ENCODE peak calls at places on chromosomes 7 and 10, in eight cellular contexts. V is COR-L47, M is LoVo, B is SK-N-SH, P is cardiac fibroblast, I is ACHN, K is GM13977, O is HEK293T. Y is an unnamed sample.
A peak's percentile ranks its signal among the peaks of the same experiment; 100 is the strongest.

GRCh38 chr7:70588610-70589009 is 543.3 kb upstream of the GALNT17 start:
- DNase-seq in V (no peak), M (no peak), B (no peak), P (no peak), I (no peak), K (no peak), O (no peak), Y (no peak)

GRCh38 chr10:132167041-132167674 is 19.6 kb upstream of the DPYSL4 start:
- DNase-seq in V (no peak), M (no peak), B (no peak), P (no peak), I (no peak), K (no peak), O (no peak), Y (no peak)

GRCh38 chr7:96676901-96677300 is 32.7 kb downstream of the SEM1 start:
- DNase-seq in V (no peak), M (no peak), B (no peak), P (no peak), I (no peak), K (no peak), O (no peak), Y (no peak)

GRCh38 chr7:2175514-2175913 is 57.2 kb downstream of the MAD1L1 start:
- DNase-seq in V (no peak), M (peak; percentile 69), B (peak; percentile 81), P (peak; percentile 97), I (peak; percentile 90), K (no peak), O (no peak), Y (no peak)

GRCh38 chr7:38451840-38452239 is 178.4 kb upstream of the TARP start:
- DNase-seq in V (peak; percentile 39), M (no peak), B (peak; percentile 36), P (peak; percentile 70), I (peak; percentile 57), K (peak; percentile 18), O (peak; percentile 31), Y (peak; percentile 11)

GRCh38 chr10:10613654-10614244 is 403.9 kb upstream of the CELF2 start:
- DNase-seq in V (no peak), M (no peak), B (no peak), P (peak; percentile 39), I (no peak), K (no peak), O (no peak), Y (no peak)

GRCh38 chr7:151085691-151086620 is at the start of gene AGAP3:
- DNase-seq in V (peak; percentile 91), M (peak; percentile 86), B (peak; percentile 99), P (peak; percentile 81), I (peak; percentile 85), K (peak; percentile 95), O (peak; percentile 94), Y (peak; percentile 97)

GRCh38 chr10:93096901-93097300 is 23.2 kb downstream of the CYP26A1 start:
- DNase-seq in V (no peak), M (no peak), B (no peak), P (no peak), I (no peak), K (no peak), O (no peak), Y (no peak)

GRCh38 chr10:102670871-102671434 is 26.7 kb downstream of the TRIM8 start:
- DNase-seq in V (no peak), M (no peak), B (peak; percentile 39), P (no peak), I (no peak), K (no peak), O (no peak), Y (no peak)

GRCh38 chr7:102045681-102046372 is 228.4 kb downstream of the CUX1 start:
- DNase-seq in V (no peak), M (no peak), B (peak; percentile 64), P (no peak), I (no peak), K (peak; percentile 36), O (no peak), Y (peak; percentile 45)

GRCh38 chr7:158133515-158134271 is 453.9 kb downstream of the PTPRN2 start:
- DNase-seq in V (no peak), M (no peak), B (no peak), P (no peak), I (no peak), K (no peak), O (no peak), Y (no peak)

GRCh38 chr10:61757525-61758397 is 95.0 kb downstream of the CABCOCO1 start:
- DNase-seq in V (no peak), M (peak; percentile 44), B (no peak), P (peak; percentile 77), I (peak; percentile 57), K (no peak), O (no peak), Y (no peak)

GRCh38 chr7:1512781-1513656 is 8.8 kb upstream of the INTS1 start:
- DNase-seq in V (no peak), M (no peak), B (no peak), P (peak; percentile 53), I (peak; percentile 85), K (no peak), O (no peak), Y (peak; percentile 76)

GRCh38 chr10:86651021-86651471 is 3.3 kb upstream of the OPN4 start:
- DNase-seq in V (no peak), M (no peak), B (no peak), P (no peak), I (no peak), K (no peak), O (no peak), Y (no peak)

GRCh38 chr7:30932562-30932961 is 20.9 kb downstream of the AQP1 start:
- DNase-seq in V (no peak), M (no peak), B (peak; percentile 17), P (no peak), I (no peak), K (no peak), O (no peak), Y (no peak)

GRCh38 chr7:43028106-43028505 is 84.3 kb upstream of the HECW1 start:
- DNase-seq in V (no peak), M (no peak), B (no peak), P (no peak), I (no peak), K (no peak), O (no peak), Y (no peak)

GRCh38 chr10:61923210-61924024 is 21.9 kb downstream of the ARID5B start:
- DNase-seq in V (no peak), M (no peak), B (no peak), P (peak; percentile 51), I (no peak), K (no peak), O (no peak), Y (no peak)

GRCh38 chr7:30164567-30164966 is 29.8 kb downstream of the MTURN start:
- DNase-seq in V (peak; percentile 72), M (peak; percentile 47), B (peak; percentile 65), P (peak; percentile 79), I (peak; percentile 76), K (peak; percentile 52), O (peak; percentile 45), Y (peak; percentile 52)

GRCh38 chr7:46352335-46352954 is 431.4 kb upstream of the IGFBP3 start:
- DNase-seq in V (no peak), M (peak; percentile 67), B (peak; percentile 69), P (peak; percentile 76), I (peak; percentile 74), K (peak; percentile 60), O (peak; percentile 16), Y (peak; percentile 34)

GRCh38 chr7:139777304-139777890 is 401 bp downstream of the HIPK2 start:
- DNase-seq in V (peak; percentile 28), M (peak; percentile 64), B (peak; percentile 89), P (peak; percentile 41), I (peak; percentile 59), K (peak; percentile 77), O (peak; percentile 75), Y (peak; percentile 81)

GRCh38 chr10:113897693-113898618 is 43.5 kb downstream of the NHLRC2 start:
- DNase-seq in V (no peak), M (peak; percentile 22), B (peak; percentile 15), P (no peak), I (no peak), K (no peak), O (no peak), Y (no peak)

GRCh38 chr7:78260826-78261225 is 462.3 kb downstream of the PHTF2 start:
- DNase-seq in V (no peak), M (no peak), B (no peak), P (no peak), I (no peak), K (no peak), O (no peak), Y (no peak)

GRCh38 chr10:130481076-130481930 is 345.1 kb downstream of the GLRX3 start:
- DNase-seq in V (no peak), M (no peak), B (no peak), P (no peak), I (no peak), K (no peak), O (no peak), Y (no peak)